ENCODE peak calls at places on chromosome 14, in seven cellular contexts. One of them, this sample, is unnamed.

GRCh38 chr14:89507521-89507920 is 90.5 kb upstream of the FOXN3 start:
- DNase-seq in fibroblast of lung: peak; percentile 79
- DNase-seq in GM23248: peak; percentile 78
- DNase-seq in GM12878: peak; percentile 52
- DNase-seq in astrocyte: peak; percentile 92
- DNase-seq in PC-9: no peak
- DNase-seq in MM.1S: no peak
- DNase-seq in this sample: peak; percentile 73

GRCh38 chr14:105064721-105065143 is 498 bp downstream of the GPR132 start:
- DNase-seq in astrocyte: peak; percentile 64
- DNase-seq in MM.1S: peak; percentile 30
- DNase-seq in GM23248: peak; percentile 35
- DNase-seq in fibroblast of lung: no peak
- DNase-seq in PC-9: no peak
- DNase-seq in GM12878: no peak
- DNase-seq in this sample: no peak

GRCh38 chr14:28784262-28785021 is 17.9 kb downstream of the FOXG1 start:
- DNase-seq in astrocyte: no peak
- DNase-seq in MM.1S: no peak
- DNase-seq in GM12878: no peak
- DNase-seq in fibroblast of lung: no peak
- DNase-seq in GM23248: no peak
- DNase-seq in PC-9: no peak
- DNase-seq in this sample: no peak

GRCh38 chr14:20215196-20215595 is 8.3 kb upstream of the OR11H6 start:
- DNase-seq in MM.1S: no peak
- DNase-seq in GM12878: no peak
- DNase-seq in fibroblast of lung: no peak
- DNase-seq in astrocyte: no peak
- DNase-seq in GM23248: peak; percentile 44
- DNase-seq in PC-9: no peak
- DNase-seq in this sample: no peak

GRCh38 chr14:46902837-46903236 is 251.3 kb upstream of the RPL10L start:
- DNase-seq in astrocyte: no peak
- DNase-seq in GM23248: no peak
- DNase-seq in GM12878: no peak
- DNase-seq in MM.1S: no peak
- DNase-seq in PC-9: no peak
- DNase-seq in fibroblast of lung: no peak
- DNase-seq in this sample: no peak

GRCh38 chr14:65177551-65177950 is 75.2 kb upstream of the MAX start:
- DNase-seq in fibroblast of lung: no peak
- DNase-seq in GM23248: peak; percentile 19
- DNase-seq in MM.1S: no peak
- DNase-seq in PC-9: no peak
- DNase-seq in GM12878: no peak
- DNase-seq in astrocyte: peak; percentile 21
- DNase-seq in this sample: no peak

GRCh38 chr14:68941820-68942219 is 37.3 kb downstream of the ACTN1 start:
- DNase-seq in MM.1S: no peak
- DNase-seq in fibroblast of lung: peak; percentile 87
- DNase-seq in GM12878: no peak
- DNase-seq in astrocyte: peak; percentile 96
- DNase-seq in PC-9: peak; percentile 96
- DNase-seq in GM23248: peak; percentile 94
- DNase-seq in this sample: peak; percentile 93

GRCh38 chr14:54444003-54444402 is 2.8 kb upstream of the CNIH1 start:
- DNase-seq in PC-9: no peak
- DNase-seq in GM23248: peak; percentile 28
- DNase-seq in astrocyte: no peak
- DNase-seq in MM.1S: no peak
- DNase-seq in GM12878: no peak
- DNase-seq in fibroblast of lung: no peak
- DNase-seq in this sample: no peak

GRCh38 chr14:101253948-101254347 is 307.3 kb upstream of the DIO3 start:
- DNase-seq in GM23248: no peak
- DNase-seq in PC-9: no peak
- DNase-seq in MM.1S: no peak
- DNase-seq in astrocyte: no peak
- DNase-seq in GM12878: no peak
- DNase-seq in fibroblast of lung: no peak
- DNase-seq in this sample: no peak

GRCh38 chr14:91649930-91650329 is 82.0 kb downstream of the CATSPERB start:
- DNase-seq in GM12878: no peak
- DNase-seq in astrocyte: no peak
- DNase-seq in PC-9: peak; percentile 0
- DNase-seq in MM.1S: peak; percentile 27
- DNase-seq in fibroblast of lung: peak; percentile 59
- DNase-seq in GM23248: peak; percentile 73
- DNase-seq in this sample: no peak

GRCh38 chr14:61103541-61104339 is 122.7 kb downstream of the SLC38A6 start:
- DNase-seq in astrocyte: peak; percentile 99
- DNase-seq in GM12878: no peak
- DNase-seq in MM.1S: no peak
- DNase-seq in PC-9: peak; percentile 89
- DNase-seq in GM23248: peak; percentile 97
- DNase-seq in fibroblast of lung: peak; percentile 99
- DNase-seq in this sample: peak; percentile 69

GRCh38 chr14:71583246-71583645 is 349.0 kb upstream of the RGS6 start:
- DNase-seq in MM.1S: no peak
- DNase-seq in PC-9: no peak
- DNase-seq in fibroblast of lung: no peak
- DNase-seq in astrocyte: no peak
- DNase-seq in GM23248: peak; percentile 23
- DNase-seq in GM12878: no peak
- DNase-seq in this sample: no peak

GRCh38 chr14:71582705-71583104 is 349.5 kb upstream of the RGS6 start:
- DNase-seq in GM23248: peak; percentile 82
- DNase-seq in fibroblast of lung: peak; percentile 54
- DNase-seq in MM.1S: no peak
- DNase-seq in PC-9: no peak
- DNase-seq in GM12878: no peak
- DNase-seq in astrocyte: peak; percentile 87
- DNase-seq in this sample: no peak

GRCh38 chr14:71588028-71588427 is 344.2 kb upstream of the RGS6 start:
- DNase-seq in GM23248: peak; percentile 80
- DNase-seq in astrocyte: peak; percentile 92
- DNase-seq in GM12878: no peak
- DNase-seq in MM.1S: no peak
- DNase-seq in PC-9: no peak
- DNase-seq in fibroblast of lung: peak; percentile 55
- DNase-seq in this sample: no peak

GRCh38 chr14:71586131-71586893 is 345.9 kb upstream of the RGS6 start:
- DNase-seq in astrocyte: peak; percentile 57
- DNase-seq in GM12878: no peak
- DNase-seq in PC-9: no peak
- DNase-seq in MM.1S: no peak
- DNase-seq in GM23248: peak; percentile 66
- DNase-seq in fibroblast of lung: peak; percentile 73
- DNase-seq in this sample: no peak

DNA sequence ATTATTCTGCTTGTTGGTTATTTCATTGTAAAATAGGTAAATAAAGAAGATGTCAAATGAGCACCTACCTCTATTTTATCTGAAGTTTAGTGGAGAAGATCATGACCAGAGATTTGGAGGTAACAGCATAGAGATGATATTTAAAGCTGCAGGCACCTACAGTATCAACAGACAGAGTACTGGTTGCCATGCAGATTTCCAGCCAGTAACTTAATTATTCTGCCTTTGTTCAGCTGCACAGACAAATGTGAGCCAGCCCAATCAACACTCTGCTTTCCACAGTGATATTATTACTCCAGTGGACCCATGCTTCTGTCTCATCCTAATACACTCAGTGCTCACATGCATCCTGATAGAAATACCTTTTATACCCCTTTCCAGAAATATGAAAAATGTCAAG is 348.5 kb upstream of the RGS6 start:
- DNase-seq in fibroblast of lung: no peak
- DNase-seq in astrocyte: no peak
- DNase-seq in GM12878: no peak
- DNase-seq in PC-9: no peak
- DNase-seq in GM23248: no peak
- DNase-seq in MM.1S: no peak
- DNase-seq in this sample: no peak
- H3K27ac ChIP-seq in fibroblast of lung: no peak overlapping the region
- H3K27ac ChIP-seq in astrocyte: peak overlapping the region; percentile 93
- H3K27ac ChIP-seq in GM12878: no peak overlapping the region
- H3K27ac ChIP-seq in PC-9: no peak overlapping the region
- H3K27ac ChIP-seq in GM23248: peak overlapping the region; percentile 76
- H3K27ac ChIP-seq in MM.1S: no peak overlapping the region
- H3K27ac ChIP-seq in this sample: no peak overlapping the region

GRCh38 chr14:25046301-25046943 is 3.5 kb downstream of the STXBP6 start:
- DNase-seq in MM.1S: no peak
- DNase-seq in fibroblast of lung: no peak
- DNase-seq in PC-9: no peak
- DNase-seq in astrocyte: no peak
- DNase-seq in GM12878: no peak
- DNase-seq in GM23248: no peak
- DNase-seq in this sample: no peak

GRCh38 chr14:25050494-25051170 is 685 bp upstream of the STXBP6 start:
- DNase-seq in fibroblast of lung: peak; percentile 80
- DNase-seq in GM23248: peak; percentile 92
- DNase-seq in astrocyte: peak; percentile 83
- DNase-seq in MM.1S: no peak
- DNase-seq in PC-9: no peak
- DNase-seq in GM12878: no peak
- DNase-seq in this sample: no peak

GRCh38 chr14:25049559-25050493 is at the start of gene STXBP6:
- DNase-seq in GM23248: peak; percentile 92
- DNase-seq in MM.1S: peak; percentile 48
- DNase-seq in PC-9: peak; percentile 66
- DNase-seq in GM12878: no peak
- DNase-seq in fibroblast of lung: peak; percentile 61
- DNase-seq in astrocyte: peak; percentile 54
- DNase-seq in this sample: no peak

GRCh38 chr14:25048170-25049126 is 1.5 kb downstream of the STXBP6 start:
- DNase-seq in fibroblast of lung: peak; percentile 76
- DNase-seq in MM.1S: no peak
- DNase-seq in astrocyte: peak; percentile 81
- DNase-seq in GM12878: no peak
- DNase-seq in GM23248: peak; percentile 97
- DNase-seq in PC-9: peak; percentile 44
- DNase-seq in this sample: no peak

DNA sequence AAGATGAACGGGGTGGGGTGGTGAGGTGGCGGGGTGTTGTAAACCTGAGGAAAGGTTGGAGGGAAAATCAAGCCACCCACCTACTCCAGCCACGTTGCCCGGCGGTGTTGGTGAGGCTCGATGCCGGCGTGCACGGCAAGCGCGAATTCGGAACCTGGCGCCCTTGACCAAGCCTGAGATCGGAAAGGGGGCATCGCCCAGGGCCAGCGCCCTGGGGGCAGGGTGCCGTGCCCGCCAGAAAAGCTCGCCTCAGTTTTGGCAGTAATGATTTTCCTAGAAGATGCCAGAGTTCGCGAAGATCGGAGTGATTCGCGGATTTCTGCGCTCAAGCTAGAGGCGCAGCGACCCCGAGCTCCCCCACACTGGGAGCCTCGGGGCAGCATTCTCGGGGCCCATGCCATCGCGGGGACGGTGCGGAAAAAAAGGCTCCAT is 804 bp downstream of the STXBP6 start:
- DNase-seq in PC-9: peak; percentile 3
- DNase-seq in MM.1S: no peak
- DNase-seq in fibroblast of lung: peak; percentile 14
- DNase-seq in astrocyte: peak; percentile 10
- DNase-seq in GM23248: peak; percentile 53
- DNase-seq in GM12878: no peak
- DNase-seq in this sample: no peak
- TF ChIP-seq EZH2 in PC-9: no peak
- TF ChIP-seq EZH2 in MM.1S: no peak
- TF ChIP-seq EZH2 in fibroblast of lung: no peak
- TF ChIP-seq EZH2 in astrocyte: no peak
- TF ChIP-seq EZH2 in GM23248: no peak
- TF ChIP-seq EZH2 in GM12878: no peak
- TF ChIP-seq EZH2 in this sample: peak; percentile 36

GRCh38 chr14:74649673-74650072 is 37.6 kb upstream of the LTBP2 start:
- DNase-seq in astrocyte: no peak
- DNase-seq in MM.1S: no peak
- DNase-seq in GM23248: peak; percentile 60
- DNase-seq in PC-9: peak; percentile 68
- DNase-seq in GM12878: no peak
- DNase-seq in fibroblast of lung: no peak
- DNase-seq in this sample: no peak
- H3K4me1 ChIP-seq in astrocyte: peaks cover 17% of the 10 kb centered on the region
- H3K4me1 ChIP-seq in MM.1S: no peaks in the 10 kb centered on the region
- H3K4me1 ChIP-seq in GM23248: peaks cover 61% of the 10 kb centered on the region
- H3K4me1 ChIP-seq in PC-9: peaks cover 46% of the 10 kb centered on the region
- H3K4me1 ChIP-seq in GM12878: no peaks in the 10 kb centered on the region
- H3K4me1 ChIP-seq in fibroblast of lung: peaks cover 12% of the 10 kb centered on the region
- H3K4me1 ChIP-seq in this sample: peaks cover 47% of the 10 kb centered on the region

DNA sequence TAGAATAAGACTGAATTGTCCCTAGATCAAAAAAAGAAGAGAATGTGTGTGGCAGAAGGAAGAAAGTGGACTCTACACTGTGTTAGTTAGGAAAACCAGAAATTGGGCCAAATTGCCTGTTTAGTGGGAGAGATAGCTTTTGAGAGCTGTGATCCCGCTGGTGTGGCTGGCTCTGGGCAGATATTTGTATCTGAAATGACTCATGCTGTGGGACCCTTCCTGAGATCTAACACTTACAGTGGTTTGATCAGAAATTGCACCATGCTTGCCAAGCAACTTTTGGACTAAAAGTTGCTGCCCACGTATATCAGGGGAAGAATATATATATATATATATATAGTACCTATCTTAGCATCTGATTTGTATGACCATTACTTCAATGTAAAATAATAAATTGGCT is 27.7 kb downstream of the TECPR2 start:
- DNase-seq in fibroblast of lung: peak; percentile 59
- DNase-seq in GM12878: no peak
- DNase-seq in PC-9: no peak
- DNase-seq in astrocyte: peak; percentile 57
- DNase-seq in MM.1S: no peak
- DNase-seq in GM23248: peak; percentile 43
- DNase-seq in this sample: no peak
- H3K27ac ChIP-seq in fibroblast of lung: no peak overlapping the region
- H3K27ac ChIP-seq in GM12878: no peak overlapping the region
- H3K27ac ChIP-seq in PC-9: peak overlapping the region; percentile 61
- H3K27ac ChIP-seq in astrocyte: no peak overlapping the region
- H3K27ac ChIP-seq in MM.1S: no peak overlapping the region
- H3K27ac ChIP-seq in GM23248: peak overlapping the region; percentile 35
- H3K27ac ChIP-seq in this sample: no peak overlapping the region

GRCh38 chr14:63045612-63046320 is 508 bp upstream of the KCNH5 start:
- DNase-seq in fibroblast of lung: peak; percentile 54
- DNase-seq in PC-9: no peak
- DNase-seq in astrocyte: peak; percentile 39
- DNase-seq in MM.1S: peak; percentile 30
- DNase-seq in GM12878: no peak
- DNase-seq in GM23248: peak; percentile 36
- DNase-seq in this sample: no peak
- TF ChIP-seq EZH2 in fibroblast of lung: no peak
- TF ChIP-seq EZH2 in PC-9: no peak
- TF ChIP-seq EZH2 in astrocyte: peak; percentile 41
- TF ChIP-seq EZH2 in MM.1S: no peak
- TF ChIP-seq EZH2 in GM12878: no peak
- TF ChIP-seq EZH2 in GM23248: no peak
- TF ChIP-seq EZH2 in this sample: peak; percentile 19

GRCh38 chr14:95319312-95320075 is at the start of gene CLMN:
- DNase-seq in astrocyte: peak; percentile 14
- DNase-seq in fibroblast of lung: peak; percentile 14
- DNase-seq in MM.1S: peak; percentile 20
- DNase-seq in PC-9: peak; percentile 15
- DNase-seq in GM12878: no peak
- DNase-seq in GM23248: peak; percentile 75
- DNase-seq in this sample: no peak
- H3K4me1 ChIP-seq in astrocyte: peaks cover 9% of the 10 kb centered on the region
- H3K4me1 ChIP-seq in fibroblast of lung: peaks cover 2% of the 10 kb centered on the region
- H3K4me1 ChIP-seq in MM.1S: peaks cover 1% of the 10 kb centered on the region
- H3K4me1 ChIP-seq in PC-9: peaks cover 57% of the 10 kb centered on the region
- H3K4me1 ChIP-seq in GM12878: peaks cover 18% of the 10 kb centered on the region
- H3K4me1 ChIP-seq in GM23248: no peaks in the 10 kb centered on the region
- H3K4me1 ChIP-seq in this sample: peaks cover 36% of the 10 kb centered on the region